ENCODE peak calls at places on chromosomes 16 and 17, in nine cellular contexts. M is tibial nerve; P is GM13977; A is CD4-positive, CD25-positive, alpha-beta regulatory T cell; T is GDM1; N is Ammon's horn; Q is A673; J is cerebellar nuclear complex; D is lung microvascular endothelial cell. F is an unnamed sample.

GRCh38 chr17:27565874-27566672 is 64.9 kb upstream of the LGALS9 start:
- DNase-seq in Q (no peak), A (no peak), J (no peak), N (no peak), M (no peak), D (peak), T (no peak), P (no peak), F (no peak)

GRCh38 chr16:19804538-19805323 is 79.9 kb downstream of the GPRC5B start:
- DNase-seq in P (no peak), J (no peak), A (no peak), T (peak), Q (no peak), N (peak), D (peak), M (no peak), F (peak)

GRCh38 chr17:82888583-82889495 is 49.0 kb upstream of the ZNF750 start:
- DNase-seq in D (no peak), T (no peak), M (no peak), J (no peak), N (no peak), P (no peak), Q (no peak), A (no peak), F (no peak)

GRCh38 chr16:56669005-56669839 is at the start of gene MT1H:
- DNase-seq in D (no peak), Q (no peak), N (no peak), A (no peak), J (no peak), P (no peak), T (no peak), M (no peak), F (no peak)

GRCh38 chr16:83312846-83313245 is 494.9 kb upstream of the HSBP1 start:
- DNase-seq in J (no peak), P (no peak), Q (no peak), D (no peak), T (no peak), M (no peak), N (peak), A (no peak), F (no peak)

GRCh38 chr16:51888021-51888420 is 658.9 kb downstream of the TOX3 start:
- DNase-seq in J (no peak), N (no peak), A (no peak), T (no peak), D (no peak), M (no peak), Q (no peak), P (no peak), F (no peak)

GRCh38 chr17:29212681-29213121 is 32.5 kb upstream of the MYO18A start:
- DNase-seq in Q (no peak), A (no peak), P (no peak), T (no peak), M (no peak), D (no peak), N (peak), J (no peak), F (no peak)

GRCh38 chr17:40472733-40473452 is 28.5 kb downstream of the TNS4 start:
- DNase-seq in Q (no peak), J (no peak), T (no peak), N (no peak), P (no peak), A (no peak), M (no peak), D (no peak), F (no peak)

GRCh38 chr16:67326115-67326471 is 448 bp downstream of the KCTD19 start:
- DNase-seq in A (no peak), M (no peak), T (no peak), N (no peak), Q (no peak), D (no peak), J (no peak), P (no peak), F (no peak)

GRCh38 chr16:85673529-85674417 is 15.0 kb downstream of the GINS2 start:
- DNase-seq in M (no peak), Q (peak), A (no peak), J (no peak), N (peak), T (no peak), D (peak), P (no peak), F (no peak)

F was measured in T follicular helper cell.